ENCODE peak calls at places on chromosomes 3 and 15, in six cellular contexts. L, K, N, R, P and E are unnamed samples.

GRCh38 chr3:12440927-12441326 is 43.4 kb upstream of the TSEN2 start:
- DNase-seq in L (peak), K (no peak), N (no peak), R (no peak), P (peak), E (no peak)

GRCh38 chr3:179651687-179652466 is 963 bp upstream of the USP13 start:
- DNase-seq in L (no peak), K (no peak), N (no peak), R (no peak), P (no peak), E (no peak)

GRCh38 chr3:149245738-149246451 is 24.3 kb upstream of the CP start:
- DNase-seq in L (no peak), K (peak), N (no peak), R (peak), P (no peak), E (no peak)

GRCh38 chr3:55069950-55070349 is 142.1 kb upstream of the LRTM1 start:
- DNase-seq in L (no peak), K (no peak), N (no peak), R (peak), P (no peak), E (no peak)

GRCh38 chr3:178302966-178303930 is 233.0 kb upstream of the KCNMB2 start:
- DNase-seq in L (no peak), K (peak), N (no peak), R (no peak), P (no peak), E (no peak)

GRCh38 chr15:29345549-29346525 is 76.2 kb upstream of the NSMCE3 start:
- DNase-seq in L (no peak), K (no peak), N (no peak), R (no peak), P (no peak), E (no peak)

GRCh38 chr3:183488343-183488742 is 59.9 kb upstream of the MCF2L2 start:
- DNase-seq in L (no peak), K (no peak), N (no peak), R (no peak), P (no peak), E (no peak)

GRCh38 chr3:187740446-187741399 is 4.5 kb downstream of the BCL6 start:
- DNase-seq in L (peak), K (no peak), N (peak), R (peak), P (peak), E (peak)

GRCh38 chr3:190261740-190262139 is 60.5 kb downstream of the CLDN1 start:
- DNase-seq in L (no peak), K (peak), N (no peak), R (no peak), P (no peak), E (no peak)

GRCh38 chr3:143484851-143485512 is 363.3 kb downstream of the SLC9A9 start:
- DNase-seq in L (no peak), K (no peak), N (no peak), R (no peak), P (no peak), E (no peak)

GRCh38 chr3:193452338-193452737 is 73.8 kb upstream of the ATP13A5 start:
- DNase-seq in L (no peak), K (no peak), N (no peak), R (no peak), P (no peak), E (no peak)

GRCh38 chr3:129449279-129450115 is 9.5 kb downstream of the IFT122 start:
- DNase-seq in L (no peak), K (no peak), N (no peak), R (no peak), P (no peak), E (no peak)

GRCh38 chr3:37852771-37853170 is 8.9 kb upstream of the CTDSPL start:
- DNase-seq in L (no peak), K (no peak), N (no peak), R (no peak), P (no peak), E (no peak)

GRCh38 chr15:87347806-87348515 is 908.6 kb downstream of the NTRK3 start:
- DNase-seq in L (no peak), K (no peak), N (no peak), R (no peak), P (no peak), E (no peak)